ENCODE peak calls at places on chromosomes 3 and 15, in nine cellular contexts. One of them, this sample, is unnamed.

GRCh38 chr15:67923647-67923971 is 83.8 kb upstream of the RNU6-1 start:
- DNase-seq in heart left ventricle: no peak
- DNase-seq in EH: no peak
- DNase-seq in neural progenitor cell: no peak
- DNase-seq in endothelial cell: no peak
- DNase-seq in neural crest cell: no peak
- DNase-seq in AG09319: no peak
- DNase-seq in nephron progenitor cell: no peak
- DNase-seq in stromal cell of bone marrow: no peak
- DNase-seq in this sample: no peak

GRCh38 chr3:137020315-137020714 is 62.5 kb downstream of the IL20RB start:
- DNase-seq in heart left ventricle: no peak
- DNase-seq in EH: no peak
- DNase-seq in neural progenitor cell: peak
- DNase-seq in endothelial cell: no peak
- DNase-seq in neural crest cell: no peak
- DNase-seq in AG09319: no peak
- DNase-seq in nephron progenitor cell: no peak
- DNase-seq in stromal cell of bone marrow: no peak
- DNase-seq in this sample: no peak

GRCh38 chr3:157360044-157360443 is 76.6 kb upstream of the PTX3 start:
- DNase-seq in heart left ventricle: no peak
- DNase-seq in EH: peak
- DNase-seq in neural progenitor cell: no peak
- DNase-seq in endothelial cell: no peak
- DNase-seq in neural crest cell: no peak
- DNase-seq in AG09319: peak
- DNase-seq in nephron progenitor cell: no peak
- DNase-seq in stromal cell of bone marrow: peak
- DNase-seq in this sample: no peak

GRCh38 chr3:154243353-154243752 is 80.9 kb downstream of the DHX36 start:
- DNase-seq in heart left ventricle: no peak
- DNase-seq in EH: peak
- DNase-seq in neural progenitor cell: no peak
- DNase-seq in endothelial cell: no peak
- DNase-seq in neural crest cell: no peak
- DNase-seq in AG09319: no peak
- DNase-seq in nephron progenitor cell: no peak
- DNase-seq in stromal cell of bone marrow: peak
- DNase-seq in this sample: no peak

GRCh38 chr3:50347187-50347813 is 1.8 kb upstream of the ZMYND10 start:
- DNase-seq in heart left ventricle: peak
- DNase-seq in EH: peak
- DNase-seq in neural progenitor cell: peak
- DNase-seq in endothelial cell: peak
- DNase-seq in neural crest cell: peak
- DNase-seq in AG09319: peak
- DNase-seq in nephron progenitor cell: peak
- DNase-seq in stromal cell of bone marrow: no peak
- DNase-seq in this sample: peak

GRCh38 chr15:79078763-79079395 is 11.7 kb downstream of the RASGRF1 start:
- DNase-seq in heart left ventricle: no peak
- DNase-seq in EH: no peak
- DNase-seq in neural progenitor cell: no peak
- DNase-seq in endothelial cell: no peak
- DNase-seq in neural crest cell: no peak
- DNase-seq in AG09319: no peak
- DNase-seq in nephron progenitor cell: no peak
- DNase-seq in stromal cell of bone marrow: no peak
- DNase-seq in this sample: peak

GRCh38 chr3:97278506-97278905 is 464.1 kb downstream of the EPHA6 start:
- DNase-seq in heart left ventricle: no peak
- DNase-seq in EH: no peak
- DNase-seq in neural progenitor cell: peak
- DNase-seq in endothelial cell: no peak
- DNase-seq in neural crest cell: no peak
- DNase-seq in AG09319: no peak
- DNase-seq in nephron progenitor cell: no peak
- DNase-seq in stromal cell of bone marrow: no peak
- DNase-seq in this sample: no peak

GRCh38 chr3:133938770-133939495 is 43.3 kb upstream of the RAB6B start:
- DNase-seq in heart left ventricle: no peak
- DNase-seq in EH: peak
- DNase-seq in neural progenitor cell: no peak
- DNase-seq in endothelial cell: no peak
- DNase-seq in neural crest cell: no peak
- DNase-seq in AG09319: no peak
- DNase-seq in nephron progenitor cell: no peak
- DNase-seq in stromal cell of bone marrow: no peak
- DNase-seq in this sample: peak

GRCh38 chr3:124200336-124200901 is 208.5 kb upstream of the ROPN1 start:
- DNase-seq in heart left ventricle: no peak
- DNase-seq in EH: peak
- DNase-seq in neural progenitor cell: no peak
- DNase-seq in endothelial cell: no peak
- DNase-seq in neural crest cell: peak
- DNase-seq in AG09319: no peak
- DNase-seq in nephron progenitor cell: no peak
- DNase-seq in stromal cell of bone marrow: no peak
- DNase-seq in this sample: no peak

GRCh38 chr3:16305121-16305541 is 40.1 kb downstream of the OXNAD1 start:
- DNase-seq in heart left ventricle: no peak
- DNase-seq in EH: no peak
- DNase-seq in neural progenitor cell: no peak
- DNase-seq in endothelial cell: no peak
- DNase-seq in neural crest cell: no peak
- DNase-seq in AG09319: no peak
- DNase-seq in nephron progenitor cell: no peak
- DNase-seq in stromal cell of bone marrow: no peak
- DNase-seq in this sample: no peak

GRCh38 chr3:13193320-13194284 is 120.4 kb upstream of the IQSEC1 start:
- DNase-seq in heart left ventricle: no peak
- DNase-seq in EH: no peak
- DNase-seq in neural progenitor cell: peak
- DNase-seq in endothelial cell: no peak
- DNase-seq in neural crest cell: no peak
- DNase-seq in AG09319: no peak
- DNase-seq in nephron progenitor cell: no peak
- DNase-seq in stromal cell of bone marrow: no peak
- DNase-seq in this sample: no peak

GRCh38 chr15:68691667-68692066 is 112.9 kb downstream of the CORO2B start:
- DNase-seq in heart left ventricle: no peak
- DNase-seq in EH: no peak
- DNase-seq in neural progenitor cell: no peak
- DNase-seq in endothelial cell: no peak
- DNase-seq in neural crest cell: no peak
- DNase-seq in AG09319: no peak
- DNase-seq in nephron progenitor cell: no peak
- DNase-seq in stromal cell of bone marrow: no peak
- DNase-seq in this sample: peak

GRCh38 chr3:4984511-4984864 is 5.3 kb downstream of the BHLHE40 start:
- DNase-seq in heart left ventricle: no peak
- DNase-seq in EH: no peak
- DNase-seq in neural progenitor cell: no peak
- DNase-seq in endothelial cell: no peak
- DNase-seq in neural crest cell: no peak
- DNase-seq in AG09319: no peak
- DNase-seq in nephron progenitor cell: no peak
- DNase-seq in stromal cell of bone marrow: no peak
- DNase-seq in this sample: no peak

GRCh38 chr3:160006282-160007163 is 17.9 kb downstream of the IL12A start:
- DNase-seq in heart left ventricle: peak
- DNase-seq in EH: peak
- DNase-seq in neural progenitor cell: peak
- DNase-seq in endothelial cell: peak
- DNase-seq in neural crest cell: peak
- DNase-seq in AG09319: peak
- DNase-seq in nephron progenitor cell: peak
- DNase-seq in stromal cell of bone marrow: peak
- DNase-seq in this sample: peak

GRCh38 chr3:61876797-61877196 is 315.4 kb downstream of the PTPRG start:
- DNase-seq in heart left ventricle: no peak
- DNase-seq in EH: peak
- DNase-seq in neural progenitor cell: no peak
- DNase-seq in endothelial cell: no peak
- DNase-seq in neural crest cell: no peak
- DNase-seq in AG09319: peak
- DNase-seq in nephron progenitor cell: no peak
- DNase-seq in stromal cell of bone marrow: peak
- DNase-seq in this sample: no peak

GRCh38 chr15:95365615-95366107 is 964.8 kb upstream of the NR2F2 start:
- DNase-seq in heart left ventricle: peak
- DNase-seq in EH: no peak
- DNase-seq in neural progenitor cell: no peak
- DNase-seq in endothelial cell: peak
- DNase-seq in neural crest cell: no peak
- DNase-seq in AG09319: no peak
- DNase-seq in nephron progenitor cell: no peak
- DNase-seq in stromal cell of bone marrow: no peak
- DNase-seq in this sample: peak

GRCh38 chr15:90659481-90659880 is 57.7 kb upstream of the BLM start:
- DNase-seq in heart left ventricle: no peak
- DNase-seq in EH: no peak
- DNase-seq in neural progenitor cell: no peak
- DNase-seq in endothelial cell: no peak
- DNase-seq in neural crest cell: no peak
- DNase-seq in AG09319: no peak
- DNase-seq in nephron progenitor cell: no peak
- DNase-seq in stromal cell of bone marrow: no peak
- DNase-seq in this sample: no peak

GRCh38 chr15:59688383-59688887 is 685 bp downstream of the BNIP2 start:
- DNase-seq in heart left ventricle: no peak
- DNase-seq in EH: peak
- DNase-seq in neural progenitor cell: no peak
- DNase-seq in endothelial cell: no peak
- DNase-seq in neural crest cell: no peak
- DNase-seq in AG09319: no peak
- DNase-seq in nephron progenitor cell: no peak
- DNase-seq in stromal cell of bone marrow: peak
- DNase-seq in this sample: peak

GRCh38 chr15:76057332-76058000 is 2.3 kb upstream of the TMEM266 start:
- DNase-seq in heart left ventricle: peak
- DNase-seq in EH: peak
- DNase-seq in neural progenitor cell: peak
- DNase-seq in endothelial cell: peak
- DNase-seq in neural crest cell: peak
- DNase-seq in AG09319: peak
- DNase-seq in nephron progenitor cell: peak
- DNase-seq in stromal cell of bone marrow: peak
- DNase-seq in this sample: peak

GRCh38 chr15:94671845-94672524 is 440.6 kb downstream of the MCTP2 start:
- DNase-seq in heart left ventricle: peak
- DNase-seq in EH: no peak
- DNase-seq in neural progenitor cell: peak
- DNase-seq in endothelial cell: peak
- DNase-seq in neural crest cell: peak
- DNase-seq in AG09319: no peak
- DNase-seq in nephron progenitor cell: peak
- DNase-seq in stromal cell of bone marrow: no peak
- DNase-seq in this sample: peak

GRCh38 chr3:96657710-96658109 is 156.7 kb upstream of the EPHA6 start:
- DNase-seq in heart left ventricle: no peak
- DNase-seq in EH: no peak
- DNase-seq in neural progenitor cell: no peak
- DNase-seq in endothelial cell: no peak
- DNase-seq in neural crest cell: no peak
- DNase-seq in AG09319: no peak
- DNase-seq in nephron progenitor cell: no peak
- DNase-seq in stromal cell of bone marrow: no peak
- DNase-seq in this sample: no peak

GRCh38 chr3:114179575-114179974 is 723 bp upstream of the DRD3 start:
- DNase-seq in heart left ventricle: no peak
- DNase-seq in EH: peak
- DNase-seq in neural progenitor cell: peak
- DNase-seq in endothelial cell: no peak
- DNase-seq in neural crest cell: no peak
- DNase-seq in AG09319: peak
- DNase-seq in nephron progenitor cell: no peak
- DNase-seq in stromal cell of bone marrow: peak
- DNase-seq in this sample: peak

GRCh38 chr3:77303943-77304778 is 264.3 kb downstream of the ROBO2 start:
- DNase-seq in heart left ventricle: no peak
- DNase-seq in EH: no peak
- DNase-seq in neural progenitor cell: no peak
- DNase-seq in endothelial cell: no peak
- DNase-seq in neural crest cell: no peak
- DNase-seq in AG09319: no peak
- DNase-seq in nephron progenitor cell: no peak
- DNase-seq in stromal cell of bone marrow: no peak
- DNase-seq in this sample: peak

GRCh38 chr3:39707314-39707909 is 102.0 kb upstream of the MYRIP start:
- DNase-seq in heart left ventricle: no peak
- DNase-seq in EH: peak
- DNase-seq in neural progenitor cell: peak
- DNase-seq in endothelial cell: peak
- DNase-seq in neural crest cell: no peak
- DNase-seq in AG09319: peak
- DNase-seq in nephron progenitor cell: no peak
- DNase-seq in stromal cell of bone marrow: peak
- DNase-seq in this sample: peak

This sample was measured in left kidney.